ENCODE peak calls at places on chromosomes 4 and X, in seven cellular contexts. Z is Peyer's patch; T is HS-5; K is stimulated activated naive CD8-positive, alpha-beta T cell treated with anti-CD3 and anti-CD28 coated beads, Interleukin-15, Interleukin-2, amounts not matched to agents 100 U/mL and 50 U/mL, for 24 hours; L is psoas muscle; U is stimulated activated CD4-positive, alpha-beta T cell treated with anti-CD3 and anti-CD28 coated beads, Interleukin-4, amount 100 ng/mL, for 1 hour; X is GM03348. C is an unnamed sample.

GRCh38 chrX:134774190-134775048 is 116.1 kb upstream of the PLAC1 start:
- DNase-seq in X (no peak), U (no peak), T (no peak), Z (no peak), L (no peak), K (no peak), C (no peak)

GRCh38 chrX:13764765-13765164 is 30.2 kb downstream of the OFD1 start:
- DNase-seq in X (no peak), Z (no peak), T (no peak), U (no peak), K (no peak), L (no peak), C (no peak)

GRCh38 chr4:162016991-162017390 is 146.8 kb downstream of the FSTL5 start:
- DNase-seq in Z (no peak), L (no peak), T (no peak), K (no peak), U (no peak), X (no peak), C (no peak)

GRCh38 chrX:118904664-118905063 is 69.8 kb upstream of the LONRF3 start:
- DNase-seq in T (no peak), K (no peak), U (no peak), Z (no peak), X (no peak), L (no peak), C (no peak)

GRCh38 chr4:98794565-98795205 is 134.2 kb downstream of the EIF4E start:
- DNase-seq in Z (no peak), K (peak), X (peak), T (no peak), L (no peak), U (peak), C (no peak)

GRCh38 chrX:125378205-125378604 is 58.5 kb downstream of the TEX13C start:
- DNase-seq in K (no peak), Z (no peak), T (no peak), U (no peak), L (no peak), X (no peak), C (no peak)

GRCh38 chrX:981791-982626 is 230.4 kb downstream of the CRLF2 start:
- DNase-seq in L (no peak), U (no peak), X (no peak), T (no peak), Z (no peak), K (no peak), C (no peak)

GRCh38 chr4:112516401-112517066 is 554 bp upstream of the NEUROG2 start:
- DNase-seq in K (peak), Z (no peak), X (peak), U (no peak), L (no peak), T (no peak), C (no peak)

GRCh38 chr4:187128971-187129370 is 405.3 kb upstream of the FAT1 start:
- DNase-seq in L (no peak), X (peak), K (no peak), T (no peak), U (no peak), Z (no peak), C (no peak)

GRCh38 chr4:10183462-10183861 is 66.9 kb upstream of the WDR1 start:
- DNase-seq in T (no peak), L (no peak), Z (no peak), U (no peak), K (no peak), X (no peak), C (no peak)

GRCh38 chr4:37463457-37463856 is 218.9 kb downstream of the NWD2 start:
- DNase-seq in L (no peak), T (no peak), Z (no peak), U (no peak), X (no peak), K (no peak), C (peak)

GRCh38 chr4:101183224-101183623 is 164.1 kb downstream of the PPP3CA start:
- DNase-seq in Z (no peak), L (no peak), K (no peak), U (no peak), T (no peak), X (no peak), C (no peak)

GRCh38 chr4:113809313-113809712 is 47.8 kb upstream of the CAMK2D start:
- DNase-seq in K (peak), U (no peak), T (no peak), L (no peak), X (no peak), Z (no peak), C (no peak)

GRCh38 chr4:36053931-36054330 is 190.4 kb downstream of the ARAP2 start:
- DNase-seq in L (no peak), X (no peak), Z (no peak), K (no peak), U (no peak), T (no peak), C (no peak)

GRCh38 chr4:27024807-27025206 is 164.2 kb downstream of the STIM2 start:
- DNase-seq in X (no peak), U (no peak), L (no peak), K (no peak), Z (no peak), T (no peak), C (no peak)

GRCh38 chr4:18075823-18076433 is 54.4 kb upstream of the LCORL start:
- DNase-seq in L (peak), X (no peak), K (peak), Z (no peak), U (peak), T (no peak), C (peak)

GRCh38 chr4:145527773-145528172 is 46.1 kb downstream of the SMAD1 start:
- DNase-seq in K (no peak), T (no peak), U (no peak), Z (no peak), L (no peak), X (no peak), C (no peak)

GRCh38 chrX:1521459-1521956 is 15.5 kb downstream of the P2RY8 start:
- DNase-seq in T (no peak), Z (peak), X (no peak), L (no peak), U (peak), K (peak), C (peak)

GRCh38 chr4:169626328-169627282 is 6.2 kb downstream of the CLCN3 start:
- DNase-seq in L (no peak), U (no peak), X (no peak), K (no peak), T (no peak), Z (no peak), C (no peak)

GRCh38 chr4:38950159-38950558 is 82.0 kb downstream of the TMEM156 start:
- DNase-seq in L (no peak), T (no peak), X (no peak), U (no peak), Z (no peak), K (no peak), C (no peak)

C was measured in iPS DF 6.9.